ENCODE peak calls at places on chromosomes 13 and 19, in seven cellular contexts. L, I, Y, J, X, N and B are unnamed samples.

GRCh38 chr19:38224014-38224862 is at the start of gene DPF1:
- DNase-seq in J (no peak), X (no peak), Y (peak; percentile 68), I (peak; percentile 25), N (no peak), L (peak; percentile 92), B (no peak)

GRCh38 chr13:113187263-113187669 is 21.2 kb downstream of the PCID2 start:
- DNase-seq in I (no peak), J (no peak), Y (peak; percentile 99), N (peak; percentile 97), L (peak; percentile 95), X (peak; percentile 99), B (peak; percentile 98)

GRCh38 chr13:47218611-47219010 is 321.8 kb upstream of the HTR2A start:
- DNase-seq in X (no peak), Y (no peak), N (no peak), I (no peak), J (no peak), L (no peak), B (no peak)

GRCh38 chr13:26653842-26654241 is 96.4 kb downstream of the WASF3 start:
- DNase-seq in X (no peak), J (no peak), N (no peak), Y (no peak), I (no peak), L (no peak), B (no peak)

GRCh38 chr19:43524922-43525835 is 1.8 kb downstream of the ETHE1 start:
- DNase-seq in I (peak; percentile 61), X (no peak), N (peak; percentile 73), J (peak; percentile 76), Y (peak; percentile 67), L (peak; percentile 85), B (no peak)

GRCh38 chr13:113746143-113746525 is 12.9 kb upstream of the TMEM255B start:
- DNase-seq in N (no peak), L (peak; percentile 22), I (no peak), Y (no peak), X (no peak), J (no peak), B (no peak)

GRCh38 chr19:48671456-48671995 is 1.3 kb downstream of the NTN5 start:
- DNase-seq in L (no peak), N (no peak), Y (no peak), X (no peak), I (no peak), J (no peak), B (no peak)

GRCh38 chr13:112067871-112068305 is 939 bp downstream of the SOX1 start:
- DNase-seq in L (no peak), X (no peak), I (no peak), N (no peak), J (no peak), Y (no peak), B (no peak)

GRCh38 chr19:24069907-24070657 is 16.9 kb upstream of the ZNF254 start:
- DNase-seq in Y (no peak), X (no peak), N (no peak), L (no peak), I (no peak), J (no peak), B (no peak)

GRCh38 chr19:48554385-48555091 is 2.6 kb downstream of the SULT2B1 start:
- DNase-seq in N (no peak), J (no peak), X (no peak), I (no peak), L (peak; percentile 97), Y (no peak), B (no peak)

GRCh38 chr13:52852444-52852843 is 4.0 kb upstream of the PCDH8 start:
- DNase-seq in X (no peak), J (no peak), Y (no peak), N (no peak), I (no peak), L (no peak), B (no peak)

GRCh38 chr19:40592170-40592569 is 9.0 kb upstream of the LTBP4 start:
- DNase-seq in N (no peak), I (no peak), J (no peak), L (peak; percentile 92), X (no peak), Y (peak; percentile 71), B (no peak)

GRCh38 chr13:52137489-52137888 is 8.6 kb upstream of the NEK5 start:
- DNase-seq in N (no peak), J (no peak), X (no peak), Y (no peak), I (no peak), L (no peak), B (no peak)

GRCh38 chr19:9789066-9789465 is 20.5 kb upstream of the ZNF846 start:
- DNase-seq in L (no peak), Y (no peak), X (no peak), I (no peak), J (no peak), N (no peak), B (no peak)

GRCh38 chr13:45492538-45492937 is 27.8 kb downstream of the COG3 start:
- DNase-seq in N (no peak), X (no peak), J (no peak), L (no peak), I (no peak), Y (peak; percentile 16), B (no peak)

GRCh38 chr13:28408235-28408848 is 86.6 kb downstream of the FLT1 start:
- DNase-seq in N (peak; percentile 77), L (no peak), X (no peak), J (no peak), Y (peak; percentile 72), I (no peak), B (no peak)

GRCh38 chr13:26985285-26985878 is 186.2 kb downstream of the USP12 start:
- DNase-seq in N (peak; percentile 87), L (peak; percentile 77), J (no peak), I (peak; percentile 80), Y (peak; percentile 89), X (no peak), B (no peak)

DNA sequence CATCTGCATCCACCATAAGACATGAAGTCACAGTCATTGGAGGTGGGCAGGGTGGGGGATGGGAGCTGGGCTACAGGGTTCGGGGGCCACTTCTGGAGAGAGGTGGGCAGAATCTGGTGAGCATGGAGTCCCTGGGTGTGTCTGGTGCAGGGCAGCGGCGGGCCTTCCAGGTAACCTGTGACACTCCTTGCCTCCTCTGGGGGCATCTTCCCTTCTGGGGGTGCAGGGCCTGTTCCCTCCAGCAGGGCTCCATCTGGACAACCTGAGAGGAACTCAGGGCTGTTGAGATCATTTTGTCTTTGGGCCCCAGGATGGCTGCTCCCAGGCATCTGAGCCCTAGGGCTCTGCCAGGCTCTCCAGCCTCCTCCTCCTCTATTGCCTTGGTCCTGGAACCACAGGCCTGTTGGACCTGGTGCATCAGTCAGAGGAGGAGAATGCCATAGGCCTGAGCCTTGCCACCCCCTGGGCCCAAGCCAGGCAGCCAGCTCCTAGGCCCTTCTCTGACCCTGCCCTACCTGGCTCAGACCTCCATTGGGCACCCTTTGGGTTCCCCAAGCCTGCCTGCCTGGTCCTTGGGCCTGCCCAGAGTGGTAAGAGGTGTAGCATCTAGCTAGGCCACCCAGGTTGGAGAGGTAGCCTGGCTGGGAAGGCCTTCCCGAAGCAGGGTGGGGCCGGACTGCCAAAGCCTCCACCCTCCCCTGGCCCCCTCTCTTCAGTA is 13.4 kb downstream of the LYL1 start:
- DNase-seq in N (no peak), L (peak; percentile 28), I (no peak), J (no peak), Y (no peak), X (no peak), B (no peak)
- TF ChIP-seq CTCF in N (no peak), L (no peak), I (peak; percentile 12), J (no peak), Y (peak; percentile 43), X (peak; percentile 43), B (peak; percentile 41)

DNA sequence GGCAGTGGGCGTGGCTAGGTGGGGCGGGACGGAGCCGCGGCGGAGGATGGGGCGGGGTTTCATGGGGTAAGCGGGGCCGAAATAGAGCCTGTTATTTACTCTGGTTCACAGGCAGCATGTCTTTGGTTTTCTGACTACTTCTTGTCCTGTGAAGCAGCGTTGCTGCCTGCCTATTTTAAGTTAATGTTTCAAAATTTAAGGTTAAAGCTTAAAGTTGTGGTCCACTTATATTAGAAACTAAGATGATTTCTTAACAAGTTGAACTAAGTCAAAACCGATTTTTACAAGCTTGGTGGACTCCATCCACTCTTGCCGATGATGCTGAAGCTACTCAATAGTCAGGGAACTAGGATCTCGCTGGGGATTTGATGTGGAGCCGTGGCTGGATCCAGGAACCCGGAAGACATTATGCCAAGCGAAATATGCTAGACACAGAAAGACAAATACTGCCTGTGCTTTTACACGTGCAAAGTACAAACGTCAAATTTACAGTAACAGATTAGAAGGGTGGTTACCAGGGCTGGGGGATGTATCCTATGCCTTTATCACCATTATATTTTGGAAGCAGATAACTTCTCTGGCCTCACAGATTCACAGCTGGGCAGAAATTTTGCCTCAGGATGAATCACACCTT is 456 bp upstream of the ZNF616 start:
- DNase-seq in L (no peak), J (no peak), X (no peak), N (no peak), Y (no peak), I (no peak), B (no peak)
- H3K4me3 ChIP-seq in L (peak overlapping the region; percentile 64), J (peak overlapping the region; percentile 98), X (peak overlapping the region; percentile 29), N (peak overlapping the region; percentile 75), Y (peak overlapping the region; percentile 27), I (peak overlapping the region; percentile 77), B (peak overlapping the region; percentile 11)

GRCh38 chr13:97223711-97224461 is 1.8 kb downstream of the MBNL2 start:
- DNase-seq in N (peak; percentile 86), X (peak; percentile 71), I (peak; percentile 62), Y (peak; percentile 95), L (peak; percentile 53), J (no peak), B (peak; percentile 81)
- TF ChIP-seq CTCF in N (no peak), X (no peak), I (no peak), Y (no peak), L (no peak), J (no peak), B (no peak)

GRCh38 chr19:4376245-4376990 is 23.9 kb downstream of the SH3GL1 start:
- DNase-seq in X (no peak), I (no peak), Y (no peak), N (no peak), L (no peak), J (no peak), B (no peak)

GRCh38 chr19:4375164-4375619 is 25.2 kb downstream of the SH3GL1 start:
- DNase-seq in Y (no peak), X (no peak), I (no peak), J (peak; percentile 81), N (no peak), L (peak; percentile 47), B (no peak)

GRCh38 chr19:4376991-4377781 is 23.2 kb downstream of the SH3GL1 start:
- DNase-seq in J (no peak), I (no peak), N (no peak), X (no peak), L (no peak), Y (no peak), B (no peak)

GRCh38 chr19:4374451-4375163 is 25.7 kb downstream of the SH3GL1 start:
- DNase-seq in Y (peak; percentile 88), X (peak; percentile 65), J (peak; percentile 74), L (peak; percentile 85), I (no peak), N (peak; percentile 93), B (peak; percentile 44)

DNA sequence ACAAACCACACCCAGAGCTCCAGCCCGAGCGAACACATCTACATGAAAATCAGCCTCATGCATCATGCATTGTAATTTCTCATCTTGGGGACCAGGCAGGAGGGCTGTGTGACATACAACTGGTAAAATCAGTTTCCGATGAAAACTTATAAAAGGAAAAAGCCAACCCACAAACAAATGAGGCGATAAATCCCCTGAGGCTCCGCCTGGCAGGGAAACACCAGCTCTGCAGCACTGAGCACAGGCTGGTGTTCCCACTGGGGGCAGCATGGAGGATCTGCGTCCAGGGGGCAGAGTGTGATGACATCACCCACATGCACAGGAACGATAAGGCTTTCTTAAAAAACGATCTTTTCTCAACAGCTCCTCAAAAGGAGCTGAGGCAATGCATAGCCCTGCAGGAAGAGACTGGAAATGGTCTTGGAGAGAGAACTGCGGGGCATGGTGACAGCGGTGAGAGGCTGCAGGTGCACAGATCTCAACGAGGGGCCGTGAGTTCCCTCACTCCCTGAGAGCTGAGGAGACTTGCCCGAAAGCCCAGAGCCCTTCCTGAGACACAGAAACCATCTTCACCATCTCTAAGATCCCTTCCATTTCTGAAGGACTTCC is 24.6 kb downstream of the SH3GL1 start:
- DNase-seq in I (peak; percentile 76), Y (peak; percentile 85), L (peak; percentile 60), N (no peak), J (no peak), X (no peak), B (peak; percentile 49)
- H3K4me3 ChIP-seq in I (no peak overlapping the region), Y (no peak overlapping the region), L (no peak overlapping the region), N (no peak overlapping the region), J (no peak overlapping the region), X (no peak overlapping the region), B (no peak overlapping the region)